ENCODE peak calls at places on chromosomes 13 and 19, in five cellular contexts. Y is HS-5, Q is breast epithelium, W is MG63, B is T-helper 17 cell. A is an unnamed sample.

GRCh38 chr19:10452726-10453620 is 32.6 kb downstream of the PDE4A start:
- DNase-seq in Y (no peak), Q (no peak), W (no peak), B (no peak), A (no peak)

GRCh38 chr19:46431824-46432223 is 3.1 kb upstream of the PNMA8C start:
- DNase-seq in Y (no peak), Q (no peak), W (no peak), B (no peak), A (no peak)

GRCh38 chr13:110874508-110874960 is 40.3 kb downstream of the ANKRD10 start:
- DNase-seq in Y (no peak), Q (peak; percentile 88), W (peak; percentile 87), B (peak; percentile 9), A (peak; percentile 74)

GRCh38 chr19:51980116-51980736 is 6.4 kb downstream of the ZNF350 start:
- DNase-seq in Y (no peak), Q (no peak), W (no peak), B (no peak), A (no peak)

GRCh38 chr19:48821633-48822032 is 10.8 kb upstream of the BCAT2 start:
- DNase-seq in Y (no peak), Q (no peak), W (no peak), B (no peak), A (no peak)

GRCh38 chr19:58572818-58573657 is at the start of gene MZF1:
- DNase-seq in Y (peak; percentile 87), Q (peak; percentile 99), W (peak; percentile 100), B (peak; percentile 99), A (peak; percentile 100)

GRCh38 chr13:45575146-45575829 is 40.3 kb downstream of the ERICH6B start:
- DNase-seq in Y (no peak), Q (no peak), W (peak; percentile 12), B (no peak), A (no peak)

GRCh38 chr19:5403968-5404640 is 51.1 kb upstream of the ZNRF4 start:
- DNase-seq in Y (peak; percentile 23), Q (peak; percentile 81), W (peak; percentile 75), B (peak; percentile 48), A (peak; percentile 94)

GRCh38 chr13:26376430-26376829 is 122.5 kb downstream of the CDK8 start:
- DNase-seq in Y (no peak), Q (no peak), W (no peak), B (no peak), A (no peak)

GRCh38 chr13:21119526-21119925 is 56.8 kb downstream of the SKA3 start:
- DNase-seq in Y (no peak), Q (no peak), W (no peak), B (no peak), A (no peak)

GRCh38 chr13:86945596-86945995 is 725.6 kb upstream of the SLITRK5 start:
- DNase-seq in Y (no peak), Q (no peak), W (no peak), B (no peak), A (no peak)